ENCODE peak calls at places on chromosomes 3 and 15, in eight cellular contexts. S is psoas muscle; V is CD4-positive, alpha-beta memory T cell; U is right lobe of liver; P is thoracic aorta; X is sigmoid colon; R is cardiac muscle cell; D is hepatocyte. K is an unnamed sample. For H3K9me3, the result is how much of the 10 kb centered on the place peaks cover.

GRCh38 chr3:156725706-156726105 is 51.3 kb downstream of the TIPARP start:
- DNase-seq in X (no peak), V (no peak), D (peak), P (no peak), R (no peak), U (no peak), S (no peak), K (no peak)

GRCh38 chr15:98983333-98983732 is 24.3 kb downstream of the PGPEP1L start:
- DNase-seq in V (no peak), X (peak), U (no peak), P (peak), R (no peak), D (no peak), S (no peak), K (peak)

GRCh38 chr3:135895106-135895733 is 70.3 kb upstream of the PPP2R3A start:
- DNase-seq in R (peak), S (peak), V (peak), X (peak), U (peak), P (no peak), D (peak), K (peak)

GRCh38 chr15:40787344-40787841 is 17.6 kb downstream of the C15orf62 start:
- DNase-seq in S (no peak), V (peak), U (peak), R (no peak), P (no peak), D (peak), X (peak), K (no peak)

GRCh38 chr3:28680050-28680449 is 331.4 kb upstream of the AZI2 start:
- DNase-seq in U (no peak), R (no peak), V (no peak), D (no peak), P (no peak), S (no peak), X (no peak), K (no peak)

GRCh38 chr3:2456788-2457187 is 358.1 kb downstream of the CNTN4 start:
- DNase-seq in S (no peak), D (no peak), P (no peak), V (no peak), U (no peak), R (no peak), X (no peak), K (no peak)

GRCh38 chr15:25171856-25172687 is 217.3 kb downstream of the SNRPN start:
- DNase-seq in R (no peak), V (no peak), P (no peak), U (peak), X (peak), S (peak), D (peak), K (peak)

GRCh38 chr15:38991701-38992100 is 427.1 kb upstream of the RASGRP1 start:
- DNase-seq in P (no peak), S (no peak), D (no peak), X (no peak), U (no peak), V (no peak), R (peak), K (no peak)

GRCh38 chr3:193727089-193727488 is 134.1 kb downstream of the OPA1 start:
- DNase-seq in P (no peak), R (no peak), V (no peak), U (no peak), S (no peak), X (no peak), D (no peak), K (no peak)

GRCh38 chr3:5012398-5012797 is 33.2 kb downstream of the BHLHE40 start:
- DNase-seq in U (no peak), D (no peak), S (no peak), P (no peak), R (no peak), V (no peak), X (peak), K (no peak)

GRCh38 chr15:75732206-75732808 is 19.7 kb upstream of the CSPG4 start:
- DNase-seq in U (peak), X (peak), D (no peak), S (no peak), R (no peak), V (no peak), P (no peak), K (peak)

GRCh38 chr15:65326844-65327243 is 22.4 kb downstream of the RNU5B-1 start:
- DNase-seq in S (no peak), X (no peak), P (no peak), U (no peak), V (no peak), R (no peak), D (no peak), K (no peak)

GRCh38 chr3:9229886-9230285 is 19.6 kb downstream of the SRGAP3 start:
- DNase-seq in S (no peak), P (no peak), V (no peak), R (no peak), D (no peak), U (no peak), X (peak), K (no peak)

GRCh38 chr15:76972420-76973361 is 22.2 kb upstream of the PSTPIP1 start:
- DNase-seq in U (no peak), P (no peak), V (no peak), S (peak), X (no peak), R (no peak), D (peak), K (no peak)

GRCh38 chr3:106380232-106380631 is 511.4 kb upstream of the CBLB start:
- DNase-seq in S (no peak), D (no peak), U (no peak), X (no peak), V (no peak), R (no peak), P (no peak), K (no peak)

GRCh38 chr3:149152420-149152819 is 23.0 kb downstream of the HPS3 start:
- DNase-seq in X (no peak), R (no peak), U (no peak), P (no peak), D (no peak), S (no peak), V (no peak), K (no peak)

GRCh38 chr3:122324871-122325323 is at the start of gene CSTA:
- DNase-seq in U (no peak), R (no peak), X (no peak), S (no peak), D (no peak), V (no peak), P (no peak), K (no peak)

GRCh38 chr15:67024322-67024997 is 40.9 kb upstream of the SMAD3 start:
- DNase-seq in S (peak), P (peak), R (no peak), D (peak), V (no peak), U (peak), X (peak), K (peak)

GRCh38 chr3:138921316-138922292 is 25.3 kb downstream of the FOXL2 start:
- DNase-seq in V (no peak), R (no peak), P (no peak), S (no peak), U (no peak), X (no peak), D (no peak), K (no peak)

GRCh38 chr3:156626104-156626503 is 48.3 kb upstream of the TIPARP start:
- DNase-seq in U (no peak), D (peak), X (no peak), S (no peak), R (no peak), P (no peak), V (no peak), K (no peak)

GRCh38 chr3:107794664-107795443 is 272.1 kb downstream of the BBX start:
- DNase-seq in R (no peak), P (no peak), D (no peak), V (no peak), X (no peak), U (no peak), S (peak), K (no peak)

DNA sequence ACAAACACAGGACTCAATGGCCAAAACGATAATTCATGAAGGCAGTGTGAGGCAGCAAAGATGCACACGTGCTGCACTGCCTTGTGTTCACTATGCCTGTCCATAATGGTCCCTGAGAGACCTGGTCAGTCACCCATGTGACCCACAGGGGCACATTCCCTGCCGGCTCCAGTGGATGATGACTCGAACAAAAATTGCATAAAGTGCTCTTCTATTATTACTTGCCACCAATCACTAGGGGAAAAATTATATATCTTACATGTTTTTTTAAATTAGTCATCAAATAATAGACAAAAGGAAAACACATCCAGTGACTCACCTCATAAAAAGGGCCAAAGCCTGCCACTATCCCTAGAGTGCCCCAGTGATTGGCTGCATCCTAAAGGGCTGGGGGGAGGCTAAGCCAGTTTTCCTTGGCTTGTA is 47.5 kb downstream of the UBP1 start:
- DNase-seq in X (no peak), S (no peak), R (no peak), P (peak), U (no peak), D (no peak), V (no peak), K (no peak)
- H3K4me3 ChIP-seq in X (no peak), S (no peak), R (no peak), P (no peak), U (no peak), D (no peak), V (no peak), K (no peak)

DNA sequence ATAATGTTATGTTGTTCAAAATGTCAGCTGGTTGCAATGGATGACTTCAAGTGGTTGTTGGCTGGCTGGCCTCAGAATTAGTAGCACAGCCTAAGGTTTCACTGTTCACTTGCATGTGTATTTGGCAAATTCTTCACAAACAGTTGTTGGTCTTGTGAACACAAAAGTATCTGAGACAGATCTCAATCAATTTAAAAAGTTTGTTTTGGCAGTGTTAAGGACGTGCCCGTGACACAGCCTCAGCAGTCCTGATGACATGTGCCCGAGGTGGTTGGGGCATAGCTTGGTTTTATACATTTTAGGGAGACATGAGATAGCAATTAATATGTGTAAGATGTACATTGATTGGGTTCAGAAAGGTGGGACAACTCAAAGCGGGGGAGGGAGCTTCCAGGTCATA is 436.0 kb downstream of the AGBL1 start:
- DNase-seq in S (no peak), U (no peak), R (no peak), X (no peak), D (no peak), P (no peak), V (no peak), K (no peak)
- H3K27ac ChIP-seq in S (no peak), U (no peak), R (no peak), X (no peak), D (no peak), P (no peak), V (no peak), K (no peak)

DNA sequence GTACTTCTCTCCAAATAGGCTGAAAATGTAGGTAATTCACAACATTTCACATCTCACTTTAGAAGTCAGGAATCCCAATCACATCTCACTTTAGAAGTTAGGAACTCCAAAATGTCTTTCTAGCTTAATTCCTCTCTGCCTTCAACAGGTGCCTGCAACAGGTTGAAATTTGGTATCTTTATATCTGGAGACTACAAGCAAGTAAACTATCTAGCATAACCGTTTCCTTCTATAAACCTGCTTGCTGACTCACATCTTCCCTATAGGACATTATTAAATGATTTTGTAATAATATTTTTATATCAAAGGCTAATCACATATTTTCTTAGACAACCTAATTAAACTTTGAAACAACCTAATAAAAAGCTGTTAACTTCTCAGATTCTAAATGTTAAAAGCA is 18.2 kb downstream of the RFX7 start:
- DNase-seq in U (no peak), D (no peak), X (no peak), R (no peak), S (no peak), V (no peak), P (no peak), K (no peak)
- H3K9me3 ChIP-seq in U (under half), D (under half), X (under half), R (under half), S (under half), V (under half), P (under half), K (under half)

GRCh38 chr3:109818081-109818480 is 480.7 kb upstream of the DPPA4 start:
- DNase-seq in V (no peak), X (no peak), D (no peak), S (no peak), R (no peak), U (no peak), P (no peak), K (no peak)
- H3K4me3 ChIP-seq in V (no peak), X (no peak), D (no peak), S (no peak), R (no peak), U (no peak), P (no peak), K (no peak)

K was measured in left lung.